ENCODE peak calls at places on chromosomes 13 and 19, in eight cellular contexts. One of them, this sample, is unnamed.
A peak's percentile ranks its signal among the peaks of the same experiment; 100 is the strongest.

GRCh38 chr19:32830231-32831014 is 39.1 kb downstream of the SLC7A9 start:
- DNase-seq in heart left ventricle: no peak
- DNase-seq in Panc1: no peak
- DNase-seq in left ventricle myocardium inferior: no peak
- DNase-seq in tibial artery: no peak
- DNase-seq in psoas muscle: no peak
- DNase-seq in AG04450: peak; percentile 6
- DNase-seq in SK-N-SH: no peak
- DNase-seq in this sample: no peak

GRCh38 chr19:12985049-12985776 is 10.1 kb upstream of the NFIX start:
- DNase-seq in left ventricle myocardium inferior: peak; percentile 67
- DNase-seq in tibial artery: peak; percentile 72
- DNase-seq in Panc1: no peak
- DNase-seq in AG04450: no peak
- DNase-seq in SK-N-SH: no peak
- DNase-seq in psoas muscle: peak; percentile 92
- DNase-seq in heart left ventricle: peak; percentile 68
- DNase-seq in this sample: no peak

GRCh38 chr13:63517376-63517775 is 2101.7 kb upstream of the PCDH20 start:
- DNase-seq in AG04450: peak; percentile 34
- DNase-seq in left ventricle myocardium inferior: no peak
- DNase-seq in heart left ventricle: no peak
- DNase-seq in SK-N-SH: no peak
- DNase-seq in tibial artery: no peak
- DNase-seq in Panc1: no peak
- DNase-seq in psoas muscle: no peak
- DNase-seq in this sample: no peak

GRCh38 chr19:10292206-10292788 is 2.5 kb downstream of the ICAM5 start:
- DNase-seq in AG04450: no peak
- DNase-seq in SK-N-SH: peak; percentile 92
- DNase-seq in psoas muscle: peak; percentile 85
- DNase-seq in left ventricle myocardium inferior: peak; percentile 78
- DNase-seq in Panc1: no peak
- DNase-seq in tibial artery: peak; percentile 71
- DNase-seq in heart left ventricle: peak; percentile 70
- DNase-seq in this sample: no peak

GRCh38 chr19:11995174-11995573 is 30.3 kb downstream of the ZNF763 start:
- DNase-seq in tibial artery: no peak
- DNase-seq in left ventricle myocardium inferior: no peak
- DNase-seq in psoas muscle: no peak
- DNase-seq in heart left ventricle: no peak
- DNase-seq in Panc1: no peak
- DNase-seq in SK-N-SH: no peak
- DNase-seq in AG04450: no peak
- DNase-seq in this sample: no peak

GRCh38 chr13:85406269-85406975 is 392.8 kb downstream of the SLITRK6 start:
- DNase-seq in tibial artery: no peak
- DNase-seq in left ventricle myocardium inferior: no peak
- DNase-seq in psoas muscle: no peak
- DNase-seq in heart left ventricle: no peak
- DNase-seq in SK-N-SH: no peak
- DNase-seq in AG04450: no peak
- DNase-seq in Panc1: no peak
- DNase-seq in this sample: no peak

GRCh38 chr13:100547805-100548204 is 40.8 kb downstream of the GGACT start:
- DNase-seq in tibial artery: no peak
- DNase-seq in psoas muscle: no peak
- DNase-seq in left ventricle myocardium inferior: no peak
- DNase-seq in heart left ventricle: no peak
- DNase-seq in AG04450: no peak
- DNase-seq in SK-N-SH: peak; percentile 61
- DNase-seq in Panc1: no peak
- DNase-seq in this sample: peak; percentile 54

GRCh38 chr13:65943024-65943423 is 1287.1 kb downstream of the PCDH9 start:
- DNase-seq in psoas muscle: no peak
- DNase-seq in left ventricle myocardium inferior: no peak
- DNase-seq in tibial artery: no peak
- DNase-seq in SK-N-SH: no peak
- DNase-seq in heart left ventricle: no peak
- DNase-seq in Panc1: no peak
- DNase-seq in AG04450: no peak
- DNase-seq in this sample: no peak

GRCh38 chr19:6015841-6016545 is 38.1 kb upstream of the RANBP3 start:
- DNase-seq in left ventricle myocardium inferior: no peak
- DNase-seq in AG04450: no peak
- DNase-seq in psoas muscle: peak; percentile 19
- DNase-seq in heart left ventricle: no peak
- DNase-seq in Panc1: no peak
- DNase-seq in tibial artery: no peak
- DNase-seq in SK-N-SH: peak; percentile 9
- DNase-seq in this sample: no peak

GRCh38 chr13:85497652-85498051 is 301.6 kb downstream of the SLITRK6 start:
- DNase-seq in Panc1: peak; percentile 33
- DNase-seq in SK-N-SH: no peak
- DNase-seq in AG04450: peak; percentile 93
- DNase-seq in psoas muscle: no peak
- DNase-seq in tibial artery: no peak
- DNase-seq in left ventricle myocardium inferior: no peak
- DNase-seq in heart left ventricle: no peak
- DNase-seq in this sample: no peak

GRCh38 chr13:98910501-98910951 is 67.3 kb downstream of the DOCK9 start:
- DNase-seq in left ventricle myocardium inferior: no peak
- DNase-seq in tibial artery: peak; percentile 24
- DNase-seq in AG04450: no peak
- DNase-seq in psoas muscle: no peak
- DNase-seq in Panc1: peak; percentile 33
- DNase-seq in heart left ventricle: peak; percentile 58
- DNase-seq in SK-N-SH: no peak
- DNase-seq in this sample: no peak

GRCh38 chr13:29771247-29771646 is 79.2 kb downstream of the UBL3 start:
- DNase-seq in Panc1: no peak
- DNase-seq in psoas muscle: no peak
- DNase-seq in left ventricle myocardium inferior: no peak
- DNase-seq in AG04450: no peak
- DNase-seq in tibial artery: no peak
- DNase-seq in heart left ventricle: no peak
- DNase-seq in SK-N-SH: peak; percentile 16
- DNase-seq in this sample: no peak

GRCh38 chr13:99311748-99312492 is 4.7 kb upstream of the GPR183 start:
- DNase-seq in AG04450: no peak
- DNase-seq in tibial artery: no peak
- DNase-seq in SK-N-SH: peak; percentile 19
- DNase-seq in psoas muscle: no peak
- DNase-seq in Panc1: no peak
- DNase-seq in left ventricle myocardium inferior: no peak
- DNase-seq in heart left ventricle: no peak
- DNase-seq in this sample: no peak

GRCh38 chr13:113350065-113350937 is 13.6 kb downstream of the GRTP1 start:
- DNase-seq in left ventricle myocardium inferior: no peak
- DNase-seq in AG04450: no peak
- DNase-seq in SK-N-SH: no peak
- DNase-seq in heart left ventricle: no peak
- DNase-seq in Panc1: no peak
- DNase-seq in psoas muscle: peak; percentile 40
- DNase-seq in tibial artery: no peak
- DNase-seq in this sample: no peak

GRCh38 chr13:58883405-58883804 is 1251.9 kb downstream of the PCDH17 start:
- DNase-seq in left ventricle myocardium inferior: no peak
- DNase-seq in Panc1: no peak
- DNase-seq in AG04450: no peak
- DNase-seq in heart left ventricle: no peak
- DNase-seq in psoas muscle: no peak
- DNase-seq in SK-N-SH: no peak
- DNase-seq in tibial artery: no peak
- DNase-seq in this sample: no peak

GRCh38 chr13:73416093-73416492 is 357.3 kb downstream of the KLF5 start:
- DNase-seq in AG04450: no peak
- DNase-seq in psoas muscle: no peak
- DNase-seq in left ventricle myocardium inferior: no peak
- DNase-seq in SK-N-SH: no peak
- DNase-seq in tibial artery: no peak
- DNase-seq in Panc1: no peak
- DNase-seq in heart left ventricle: no peak
- DNase-seq in this sample: no peak

GRCh38 chr19:15303105-15303780 is 29.1 kb downstream of the BRD4 start:
- DNase-seq in left ventricle myocardium inferior: no peak
- DNase-seq in AG04450: no peak
- DNase-seq in SK-N-SH: no peak
- DNase-seq in psoas muscle: no peak
- DNase-seq in Panc1: no peak
- DNase-seq in tibial artery: no peak
- DNase-seq in heart left ventricle: no peak
- DNase-seq in this sample: no peak
- H3K27ac ChIP-seq in left ventricle myocardium inferior: peak overlapping the region; percentile 16
- H3K27ac ChIP-seq in AG04450: no peak overlapping the region
- H3K27ac ChIP-seq in SK-N-SH: peak overlapping the region; percentile 21
- H3K27ac ChIP-seq in psoas muscle: peak overlapping the region; percentile 60
- H3K27ac ChIP-seq in Panc1: peak overlapping the region; percentile 31
- H3K27ac ChIP-seq in tibial artery: peak overlapping the region; percentile 8
- H3K27ac ChIP-seq in heart left ventricle: no peak overlapping the region
- H3K27ac ChIP-seq in this sample: peak overlapping the region; percentile 1

GRCh38 chr13:76223565-76223964 is 587.4 kb downstream of the LMO7 start:
- DNase-seq in left ventricle myocardium inferior: no peak
- DNase-seq in heart left ventricle: no peak
- DNase-seq in psoas muscle: no peak
- DNase-seq in AG04450: no peak
- DNase-seq in SK-N-SH: no peak
- DNase-seq in Panc1: no peak
- DNase-seq in tibial artery: no peak
- DNase-seq in this sample: no peak
- H3K4me3 ChIP-seq in left ventricle myocardium inferior: no peak overlapping the region
- H3K4me3 ChIP-seq in heart left ventricle: no peak overlapping the region
- H3K4me3 ChIP-seq in psoas muscle: no peak overlapping the region
- H3K4me3 ChIP-seq in AG04450: no peak overlapping the region
- H3K4me3 ChIP-seq in SK-N-SH: no peak overlapping the region
- H3K4me3 ChIP-seq in Panc1: no peak overlapping the region
- H3K4me3 ChIP-seq in tibial artery: no peak overlapping the region
- H3K4me3 ChIP-seq in this sample: no peak overlapping the region

GRCh38 chr13:33258437-33259193 is 26.9 kb downstream of the STARD13 start:
- DNase-seq in SK-N-SH: no peak
- DNase-seq in heart left ventricle: no peak
- DNase-seq in Panc1: no peak
- DNase-seq in AG04450: no peak
- DNase-seq in left ventricle myocardium inferior: no peak
- DNase-seq in tibial artery: no peak
- DNase-seq in psoas muscle: no peak
- DNase-seq in this sample: no peak

GRCh38 chr13:33260168-33261098 is 25.1 kb downstream of the STARD13 start:
- DNase-seq in SK-N-SH: no peak
- DNase-seq in left ventricle myocardium inferior: no peak
- DNase-seq in tibial artery: no peak
- DNase-seq in AG04450: no peak
- DNase-seq in Panc1: no peak
- DNase-seq in heart left ventricle: no peak
- DNase-seq in psoas muscle: no peak
- DNase-seq in this sample: no peak

GRCh38 chr13:33261426-33262068 is 24.0 kb downstream of the STARD13 start:
- DNase-seq in left ventricle myocardium inferior: no peak
- DNase-seq in tibial artery: no peak
- DNase-seq in psoas muscle: no peak
- DNase-seq in SK-N-SH: no peak
- DNase-seq in AG04450: no peak
- DNase-seq in heart left ventricle: no peak
- DNase-seq in Panc1: no peak
- DNase-seq in this sample: no peak

GRCh38 chr13:33257786-33258185 is 27.8 kb downstream of the STARD13 start:
- DNase-seq in tibial artery: no peak
- DNase-seq in left ventricle myocardium inferior: no peak
- DNase-seq in Panc1: no peak
- DNase-seq in heart left ventricle: no peak
- DNase-seq in SK-N-SH: no peak
- DNase-seq in psoas muscle: no peak
- DNase-seq in AG04450: no peak
- DNase-seq in this sample: no peak

GRCh38 chr13:33259296-33259695 is 26.3 kb downstream of the STARD13 start:
- DNase-seq in heart left ventricle: no peak
- DNase-seq in psoas muscle: no peak
- DNase-seq in Panc1: no peak
- DNase-seq in left ventricle myocardium inferior: no peak
- DNase-seq in SK-N-SH: no peak
- DNase-seq in tibial artery: no peak
- DNase-seq in AG04450: no peak
- DNase-seq in this sample: no peak
- TF ChIP-seq CTCF in heart left ventricle: no peak
- TF ChIP-seq CTCF in psoas muscle: no peak
- TF ChIP-seq CTCF in Panc1: no peak
- TF ChIP-seq CTCF in left ventricle myocardium inferior: no peak
- TF ChIP-seq CTCF in SK-N-SH: no peak
- TF ChIP-seq CTCF in tibial artery: no peak
- TF ChIP-seq CTCF in AG04450: no peak
- TF ChIP-seq CTCF in this sample: no peak

GRCh38 chr13:110216403-110217041 is 90.4 kb downstream of the COL4A1 start:
- DNase-seq in tibial artery: no peak
- DNase-seq in left ventricle myocardium inferior: no peak
- DNase-seq in psoas muscle: no peak
- DNase-seq in Panc1: no peak
- DNase-seq in AG04450: no peak
- DNase-seq in SK-N-SH: no peak
- DNase-seq in heart left ventricle: no peak
- DNase-seq in this sample: peak; percentile 91

GRCh38 chr13:110216006-110216402 is 91.0 kb downstream of the COL4A1 start:
- DNase-seq in psoas muscle: no peak
- DNase-seq in heart left ventricle: no peak
- DNase-seq in SK-N-SH: no peak
- DNase-seq in left ventricle myocardium inferior: no peak
- DNase-seq in tibial artery: no peak
- DNase-seq in AG04450: no peak
- DNase-seq in Panc1: no peak
- DNase-seq in this sample: no peak

GRCh38 chr13:110217811-110218210 is 89.1 kb downstream of the COL4A1 start:
- DNase-seq in left ventricle myocardium inferior: no peak
- DNase-seq in SK-N-SH: no peak
- DNase-seq in Panc1: no peak
- DNase-seq in heart left ventricle: no peak
- DNase-seq in psoas muscle: no peak
- DNase-seq in tibial artery: no peak
- DNase-seq in AG04450: no peak
- DNase-seq in this sample: no peak

GRCh38 chr13:110221331-110221730 is 85.6 kb downstream of the COL4A1 start:
- DNase-seq in tibial artery: no peak
- DNase-seq in AG04450: no peak
- DNase-seq in heart left ventricle: no peak
- DNase-seq in psoas muscle: no peak
- DNase-seq in left ventricle myocardium inferior: no peak
- DNase-seq in SK-N-SH: no peak
- DNase-seq in Panc1: no peak
- DNase-seq in this sample: no peak

DNA sequence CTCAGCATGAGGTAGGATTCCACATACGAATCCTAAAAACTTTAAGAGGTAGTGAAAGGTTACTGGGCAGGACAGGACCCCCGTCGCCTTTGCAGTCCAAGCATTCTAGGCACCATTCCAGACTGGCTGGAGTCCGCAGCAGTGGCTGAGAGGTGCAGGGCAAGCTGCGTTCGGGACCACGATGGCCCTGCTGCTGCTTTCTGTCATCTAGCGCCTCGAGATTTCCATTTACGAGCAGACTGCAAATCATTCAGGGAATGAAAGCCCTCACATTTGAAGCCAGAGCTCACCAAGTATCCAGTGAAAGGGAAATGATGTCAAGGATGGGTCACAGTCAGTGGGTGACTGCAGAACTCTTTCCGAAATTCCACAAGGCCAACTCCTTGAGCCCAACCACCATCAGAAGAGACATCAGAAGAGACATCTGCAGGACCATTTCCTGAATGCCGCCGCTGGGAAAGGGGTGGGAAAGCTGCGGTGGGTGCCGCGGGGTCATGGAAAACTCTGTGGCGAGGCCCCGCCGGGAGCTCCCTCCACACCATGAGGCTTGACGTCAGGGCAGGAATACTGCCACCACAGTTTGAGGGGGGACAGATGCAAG is 88.3 kb downstream of the COL4A1 start:
- DNase-seq in AG04450: no peak
- DNase-seq in SK-N-SH: no peak
- DNase-seq in Panc1: no peak
- DNase-seq in left ventricle myocardium inferior: no peak
- DNase-seq in heart left ventricle: no peak
- DNase-seq in psoas muscle: no peak
- DNase-seq in tibial artery: no peak
- DNase-seq in this sample: no peak
- H3K27ac ChIP-seq in AG04450: no peak overlapping the region
- H3K27ac ChIP-seq in SK-N-SH: no peak overlapping the region
- H3K27ac ChIP-seq in Panc1: no peak overlapping the region
- H3K27ac ChIP-seq in left ventricle myocardium inferior: peak overlapping the region; percentile 66
- H3K27ac ChIP-seq in heart left ventricle: peak overlapping the region; percentile 16
- H3K27ac ChIP-seq in psoas muscle: peak overlapping the region; percentile 53
- H3K27ac ChIP-seq in tibial artery: peak overlapping the region; percentile 78
- H3K27ac ChIP-seq in this sample: peak overlapping the region; percentile 90

This sample was measured in coronary artery.